ENCODE peak calls at places on chromosomes 7 and 10, in eight cellular contexts. A, F, Y, N, C, Z, P and R are unnamed samples.

GRCh38 chr10:70513848-70514309 is 35.3 kb downstream of the PALD1 start:
- DNase-seq in P (no peak), Z (peak; percentile 90), A (no peak), Y (no peak), C (no peak), F (no peak), N (peak; percentile 35), R (no peak)

GRCh38 chr10:42934842-42935241 is 142.0 kb upstream of the RET start:
- DNase-seq in P (no peak), Z (no peak), A (no peak), C (no peak), F (no peak), N (no peak), Y (no peak), R (no peak)

GRCh38 chr7:107792364-107792763 is 10.7 kb downstream of the SLC26A3 start:
- DNase-seq in N (no peak), C (no peak), P (no peak), Z (no peak), F (no peak), Y (no peak), A (no peak), R (no peak)

GRCh38 chr10:80612261-80612660 is 74.6 kb downstream of the SH2D4B start:
- DNase-seq in F (no peak), Z (no peak), Y (no peak), N (no peak), P (no peak), A (no peak), C (no peak), R (no peak)

GRCh38 chr10:8088504-8088903 is 34.0 kb downstream of the GATA3 start:
- DNase-seq in C (peak; percentile 21), Z (no peak), A (no peak), Y (no peak), F (peak; percentile 16), P (no peak), N (no peak), R (no peak)

GRCh38 chr10:18252086-18252485 is 111.9 kb downstream of the CACNB2 start:
- DNase-seq in C (no peak), A (no peak), N (no peak), F (no peak), Y (no peak), Z (no peak), P (no peak), R (no peak)

GRCh38 chr10:88270871-88271713 is 312.0 kb downstream of the RNLS start:
- DNase-seq in C (peak; percentile 18), F (peak; percentile 7), P (no peak), A (peak; percentile 71), Z (no peak), Y (no peak), N (no peak), R (no peak)

GRCh38 chr7:77565917-77566316 is 28.8 kb downstream of the PTPN12 start:
- DNase-seq in C (no peak), Z (no peak), N (no peak), P (no peak), A (peak; percentile 87), F (no peak), Y (no peak), R (no peak)

GRCh38 chr7:107847168-107847835 is 43.7 kb upstream of the DLD start:
- DNase-seq in A (no peak), P (no peak), Y (no peak), F (no peak), Z (no peak), N (no peak), C (no peak), R (no peak)

GRCh38 chr10:33365314-33365713 is 30.8 kb upstream of the NRP1 start:
- DNase-seq in A (no peak), P (no peak), C (no peak), N (no peak), F (no peak), Z (no peak), Y (no peak), R (no peak)

GRCh38 chr10:122499491-122499941 is 38.2 kb downstream of the HTRA1 start:
- DNase-seq in A (peak; percentile 67), Y (peak; percentile 42), P (peak; percentile 72), N (no peak), Z (no peak), C (no peak), F (no peak), R (peak; percentile 55)

GRCh38 chr10:133397938-133398337 is 4.0 kb downstream of the MTG1 start:
- DNase-seq in F (no peak), Z (peak; percentile 9), C (no peak), Y (no peak), A (no peak), P (no peak), N (no peak), R (no peak)

GRCh38 chr7:40297741-40298311 is 163.0 kb downstream of the SUGCT start:
- DNase-seq in P (no peak), C (no peak), F (no peak), A (peak; percentile 87), Z (no peak), N (no peak), Y (no peak), R (no peak)